ENCODE peak calls at places on chromosomes 7 and 10, in seven cellular contexts. C is AG09319, F is kidney epithelial cell, W is endodermal cell, Y is C1 segment of cervical spinal cord, S is T-helper 2 cell, E is bronchial epithelial cell. B is an unnamed sample.

GRCh38 chr10:114881916-114882315 is 56.1 kb upstream of the TRUB1 start:
- DNase-seq in W (peak), F (no peak), S (no peak), E (peak), C (no peak), Y (no peak), B (no peak)

GRCh38 chr7:39321909-39322498 is 244.2 kb upstream of the YAE1 start:
- DNase-seq in W (no peak), Y (no peak), E (no peak), C (no peak), F (no peak), S (no peak), B (no peak)

GRCh38 chr7:150367677-150368097 is 935 bp upstream of the REPIN1 start:
- DNase-seq in W (no peak), F (no peak), S (no peak), Y (no peak), E (peak), C (no peak), B (no peak)

GRCh38 chr7:7554647-7555575 is 11.8 kb upstream of the MIOS start:
- DNase-seq in S (no peak), Y (no peak), C (no peak), W (no peak), F (no peak), E (no peak), B (no peak)

GRCh38 chr7:29989257-29989995 is at the start of gene SCRN1:
- DNase-seq in S (peak), E (no peak), C (no peak), W (peak), Y (peak), F (no peak), B (peak)

GRCh38 chr10:101042118-101042517 is 11.1 kb downstream of the SFXN3 start:
- DNase-seq in Y (no peak), S (no peak), F (no peak), W (no peak), C (no peak), E (no peak), B (no peak)

GRCh38 chr10:16945566-16945965 is 128.3 kb upstream of the RSU1 start:
- DNase-seq in E (no peak), F (no peak), C (no peak), Y (no peak), W (no peak), S (no peak), B (no peak)

GRCh38 chr7:158357898-158358821 is 229.5 kb downstream of the PTPRN2 start:
- DNase-seq in E (no peak), S (no peak), W (peak), F (no peak), C (no peak), Y (no peak), B (no peak)

GRCh38 chr10:132689721-132690360 is 96.1 kb downstream of the NKX6-2 start:
- DNase-seq in S (no peak), W (peak), Y (no peak), E (no peak), F (no peak), C (no peak), B (no peak)

GRCh38 chr7:122764902-122765301 is 62.2 kb upstream of the RNF148 start:
- DNase-seq in E (peak), F (no peak), Y (no peak), C (no peak), S (no peak), W (no peak), B (no peak)

GRCh38 chr7:150961510-150962284 is 16.4 kb downstream of the KCNH2 start:
- DNase-seq in S (no peak), C (no peak), Y (no peak), E (no peak), W (no peak), F (no peak), B (no peak)

GRCh38 chr7:156665101-156665500 is 24.5 kb downstream of the RNF32 start:
- DNase-seq in E (no peak), W (peak), S (no peak), F (no peak), Y (no peak), C (no peak), B (no peak)

GRCh38 chr10:96606216-96606615 is 19.4 kb upstream of the TM9SF3 start:
- DNase-seq in C (no peak), S (no peak), E (no peak), F (no peak), W (no peak), Y (no peak), B (no peak)

GRCh38 chr7:140003913-140004382 is 58.8 kb downstream of the PARP12 start:
- DNase-seq in C (peak), F (no peak), W (peak), S (peak), E (peak), Y (no peak), B (peak)

GRCh38 chr7:139618482-139619366 is 95.2 kb downstream of the CLEC2L start:
- DNase-seq in Y (no peak), W (peak), S (peak), C (peak), F (no peak), E (peak), B (no peak)

GRCh38 chr10:50990568-50991495 is 83.5 kb upstream of the PRKG1 start:
- DNase-seq in Y (no peak), W (peak), C (peak), E (peak), F (peak), S (peak), B (no peak)

GRCh38 chr10:69734797-69735468 is 66.8 kb upstream of the COL13A1 start:
- DNase-seq in C (no peak), W (no peak), Y (no peak), S (peak), E (no peak), F (no peak), B (no peak)

GRCh38 chr10:123862421-123863188 is 29.0 kb downstream of the CPXM2 start:
- DNase-seq in Y (no peak), C (peak), S (no peak), E (no peak), W (no peak), F (no peak), B (no peak)

GRCh38 chr7:94431620-94432295 is 37.1 kb downstream of the COL1A2 start:
- DNase-seq in F (no peak), E (no peak), C (no peak), S (no peak), W (no peak), Y (no peak), B (no peak)

GRCh38 chr10:23419201-23419600 is 19.7 kb upstream of the OTUD1 start:
- DNase-seq in S (no peak), W (no peak), E (no peak), F (no peak), C (no peak), Y (no peak), B (no peak)

GRCh38 chr10:19652750-19653149 is 163.5 kb upstream of the PLXDC2 start:
- DNase-seq in F (no peak), E (no peak), W (no peak), C (no peak), S (no peak), Y (no peak), B (no peak)

GRCh38 chr10:61757525-61758397 is 95.0 kb downstream of the CABCOCO1 start:
- DNase-seq in W (no peak), F (peak), S (no peak), E (peak), C (no peak), Y (no peak), B (no peak)

GRCh38 chr10:45561952-45562351 is 110.6 kb downstream of the ZFAND4 start:
- DNase-seq in C (no peak), S (no peak), W (no peak), F (no peak), Y (no peak), E (no peak), B (no peak)

GRCh38 chr7:93877742-93878141 is 12.8 kb downstream of the TFPI2 start:
- DNase-seq in S (no peak), E (no peak), C (no peak), W (no peak), Y (no peak), F (no peak), B (no peak)

B was measured in tibial nerve.